ENCODE peak calls at places on chromosome X, in ten cellular contexts. One of them, this sample, is unnamed.

GRCh38 chrX:109266034-109266433 is 215.9 kb downstream of the GUCY2F start:
- DNase-seq in AG04450: no peak
- DNase-seq in adrenal gland: no peak
- DNase-seq in ovary: no peak
- DNase-seq in SK-N-SH: no peak
- DNase-seq in mammary epithelial cell: no peak
- DNase-seq in Panc1: no peak
- DNase-seq in CD4-positive, alpha-beta T cell: no peak
- DNase-seq in cardiac muscle cell: no peak
- DNase-seq in psoas muscle: no peak
- DNase-seq in this sample: no peak

GRCh38 chrX:135985123-135985973 is at the start of gene SLC9A6:
- DNase-seq in mammary epithelial cell: peak
- DNase-seq in SK-N-SH: peak
- DNase-seq in CD4-positive, alpha-beta T cell: peak
- DNase-seq in Panc1: no peak
- DNase-seq in psoas muscle: peak
- DNase-seq in ovary: peak
- DNase-seq in cardiac muscle cell: peak
- DNase-seq in adrenal gland: peak
- DNase-seq in AG04450: no peak
- DNase-seq in this sample: peak

GRCh38 chrX:44343412-44343942 is at the start of gene EFHC2:
- DNase-seq in psoas muscle: peak
- DNase-seq in adrenal gland: peak
- DNase-seq in mammary epithelial cell: no peak
- DNase-seq in SK-N-SH: peak
- DNase-seq in ovary: peak
- DNase-seq in CD4-positive, alpha-beta T cell: peak
- DNase-seq in AG04450: no peak
- DNase-seq in Panc1: no peak
- DNase-seq in cardiac muscle cell: peak
- DNase-seq in this sample: peak

GRCh38 chrX:148501121-148502066 is 977 bp downstream of the AFF2 start:
- DNase-seq in Panc1: no peak
- DNase-seq in SK-N-SH: peak
- DNase-seq in mammary epithelial cell: peak
- DNase-seq in adrenal gland: no peak
- DNase-seq in psoas muscle: peak
- DNase-seq in AG04450: no peak
- DNase-seq in CD4-positive, alpha-beta T cell: no peak
- DNase-seq in ovary: peak
- DNase-seq in cardiac muscle cell: peak
- DNase-seq in this sample: no peak

GRCh38 chrX:43589735-43590515 is 66.2 kb upstream of the MAOA start:
- DNase-seq in cardiac muscle cell: no peak
- DNase-seq in AG04450: no peak
- DNase-seq in SK-N-SH: no peak
- DNase-seq in mammary epithelial cell: peak
- DNase-seq in Panc1: no peak
- DNase-seq in adrenal gland: no peak
- DNase-seq in psoas muscle: no peak
- DNase-seq in CD4-positive, alpha-beta T cell: no peak
- DNase-seq in ovary: no peak
- DNase-seq in this sample: no peak

GRCh38 chrX:67545772-67546495 is 2.1 kb downstream of the AR start:
- DNase-seq in mammary epithelial cell: no peak
- DNase-seq in adrenal gland: peak
- DNase-seq in CD4-positive, alpha-beta T cell: no peak
- DNase-seq in psoas muscle: peak
- DNase-seq in SK-N-SH: peak
- DNase-seq in Panc1: no peak
- DNase-seq in AG04450: no peak
- DNase-seq in ovary: peak
- DNase-seq in cardiac muscle cell: peak
- DNase-seq in this sample: peak

GRCh38 chrX:7927259-7928167 is at the start of gene PNPLA4:
- DNase-seq in psoas muscle: peak
- DNase-seq in ovary: peak
- DNase-seq in cardiac muscle cell: peak
- DNase-seq in Panc1: no peak
- DNase-seq in AG04450: no peak
- DNase-seq in mammary epithelial cell: peak
- DNase-seq in CD4-positive, alpha-beta T cell: peak
- DNase-seq in SK-N-SH: peak
- DNase-seq in adrenal gland: peak
- DNase-seq in this sample: peak

GRCh38 chrX:120365320-120365719 is 3.4 kb downstream of the ATP1B4 start:
- DNase-seq in adrenal gland: peak
- DNase-seq in cardiac muscle cell: peak
- DNase-seq in SK-N-SH: peak
- DNase-seq in ovary: peak
- DNase-seq in Panc1: no peak
- DNase-seq in mammary epithelial cell: no peak
- DNase-seq in CD4-positive, alpha-beta T cell: peak
- DNase-seq in AG04450: no peak
- DNase-seq in psoas muscle: peak
- DNase-seq in this sample: peak

GRCh38 chrX:17007134-17007768 is 60.8 kb downstream of the REPS2 start:
- DNase-seq in SK-N-SH: peak
- DNase-seq in adrenal gland: peak
- DNase-seq in ovary: no peak
- DNase-seq in Panc1: no peak
- DNase-seq in psoas muscle: no peak
- DNase-seq in mammary epithelial cell: peak
- DNase-seq in CD4-positive, alpha-beta T cell: no peak
- DNase-seq in AG04450: no peak
- DNase-seq in cardiac muscle cell: peak
- DNase-seq in this sample: no peak

GRCh38 chrX:39559229-39559628 is 538.5 kb downstream of the BCOR start:
- DNase-seq in CD4-positive, alpha-beta T cell: no peak
- DNase-seq in cardiac muscle cell: no peak
- DNase-seq in mammary epithelial cell: peak
- DNase-seq in adrenal gland: no peak
- DNase-seq in psoas muscle: no peak
- DNase-seq in Panc1: no peak
- DNase-seq in ovary: no peak
- DNase-seq in AG04450: no peak
- DNase-seq in SK-N-SH: no peak
- DNase-seq in this sample: no peak

GRCh38 chrX:116276191-116276700 is 105.7 kb downstream of the AGTR2 start:
- DNase-seq in Panc1: no peak
- DNase-seq in cardiac muscle cell: no peak
- DNase-seq in mammary epithelial cell: no peak
- DNase-seq in CD4-positive, alpha-beta T cell: no peak
- DNase-seq in psoas muscle: no peak
- DNase-seq in ovary: no peak
- DNase-seq in adrenal gland: no peak
- DNase-seq in SK-N-SH: no peak
- DNase-seq in AG04450: no peak
- DNase-seq in this sample: no peak

GRCh38 chrX:68895339-68896250 is 66.8 kb downstream of the EFNB1 start:
- DNase-seq in Panc1: no peak
- DNase-seq in cardiac muscle cell: peak
- DNase-seq in psoas muscle: peak
- DNase-seq in adrenal gland: peak
- DNase-seq in SK-N-SH: peak
- DNase-seq in AG04450: peak
- DNase-seq in CD4-positive, alpha-beta T cell: no peak
- DNase-seq in mammary epithelial cell: peak
- DNase-seq in ovary: peak
- DNase-seq in this sample: peak

GRCh38 chrX:69503835-69504625 is at the start of gene NALF2:
- DNase-seq in CD4-positive, alpha-beta T cell: no peak
- DNase-seq in ovary: peak
- DNase-seq in AG04450: no peak
- DNase-seq in SK-N-SH: peak
- DNase-seq in adrenal gland: peak
- DNase-seq in Panc1: no peak
- DNase-seq in psoas muscle: peak
- DNase-seq in mammary epithelial cell: peak
- DNase-seq in cardiac muscle cell: peak
- DNase-seq in this sample: no peak

DNA sequence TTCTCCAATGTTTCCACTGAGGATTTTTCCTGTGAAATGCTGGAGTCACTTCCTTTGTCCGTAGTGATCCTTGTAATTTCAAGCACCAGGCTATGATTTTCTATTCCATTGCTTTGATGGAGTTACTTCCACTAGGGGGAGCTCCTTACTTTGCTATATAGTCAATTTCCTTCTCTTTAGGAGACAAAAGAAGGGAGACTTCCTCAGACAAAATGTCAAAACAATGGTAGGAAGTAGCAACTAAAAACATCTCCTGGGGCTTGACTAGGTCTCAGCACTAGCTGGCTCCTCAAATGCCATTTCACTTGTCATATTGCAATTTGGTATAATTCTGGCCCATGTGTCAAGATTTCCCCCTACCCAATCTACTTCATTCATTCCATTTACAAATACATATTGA is 24.1 kb downstream of the ZCCHC12 start:
- DNase-seq in cardiac muscle cell: peak
- DNase-seq in AG04450: no peak
- DNase-seq in SK-N-SH: peak
- DNase-seq in mammary epithelial cell: peak
- DNase-seq in Panc1: peak
- DNase-seq in psoas muscle: no peak
- DNase-seq in CD4-positive, alpha-beta T cell: no peak
- DNase-seq in adrenal gland: no peak
- DNase-seq in ovary: no peak
- DNase-seq in this sample: no peak
- H3K27ac ChIP-seq in cardiac muscle cell: no peak
- H3K27ac ChIP-seq in AG04450: no peak
- H3K27ac ChIP-seq in SK-N-SH: no peak
- H3K27ac ChIP-seq in mammary epithelial cell: no peak
- H3K27ac ChIP-seq in Panc1: no peak
- H3K27ac ChIP-seq in psoas muscle: no peak
- H3K27ac ChIP-seq in CD4-positive, alpha-beta T cell: no peak
- H3K27ac ChIP-seq in adrenal gland: no peak
- H3K27ac ChIP-seq in ovary: no peak
- H3K27ac ChIP-seq in this sample: no peak

GRCh38 chrX:13485167-13485566 is 84.2 kb upstream of the EGFL6 start:
- DNase-seq in Panc1: no peak
- DNase-seq in adrenal gland: no peak
- DNase-seq in CD4-positive, alpha-beta T cell: no peak
- DNase-seq in psoas muscle: no peak
- DNase-seq in AG04450: no peak
- DNase-seq in cardiac muscle cell: no peak
- DNase-seq in SK-N-SH: no peak
- DNase-seq in ovary: no peak
- DNase-seq in mammary epithelial cell: peak
- DNase-seq in this sample: no peak
- H3K27ac ChIP-seq in Panc1: peak
- H3K27ac ChIP-seq in adrenal gland: no peak
- H3K27ac ChIP-seq in CD4-positive, alpha-beta T cell: no peak
- H3K27ac ChIP-seq in psoas muscle: no peak
- H3K27ac ChIP-seq in AG04450: no peak
- H3K27ac ChIP-seq in cardiac muscle cell: no peak
- H3K27ac ChIP-seq in SK-N-SH: no peak
- H3K27ac ChIP-seq in ovary: no peak
- H3K27ac ChIP-seq in mammary epithelial cell: no peak
- H3K27ac ChIP-seq in this sample: no peak

GRCh38 chrX:1387141-1387776 is 4.7 kb downstream of the SLC25A6 start:
- DNase-seq in ovary: no peak
- DNase-seq in mammary epithelial cell: no peak
- DNase-seq in AG04450: no peak
- DNase-seq in cardiac muscle cell: no peak
- DNase-seq in CD4-positive, alpha-beta T cell: no peak
- DNase-seq in adrenal gland: no peak
- DNase-seq in SK-N-SH: peak
- DNase-seq in Panc1: no peak
- DNase-seq in psoas muscle: peak
- DNase-seq in this sample: peak

GRCh38 chrX:1386338-1387127 is 5.4 kb downstream of the SLC25A6 start:
- DNase-seq in CD4-positive, alpha-beta T cell: no peak
- DNase-seq in adrenal gland: no peak
- DNase-seq in psoas muscle: no peak
- DNase-seq in mammary epithelial cell: no peak
- DNase-seq in SK-N-SH: peak
- DNase-seq in ovary: no peak
- DNase-seq in AG04450: no peak
- DNase-seq in cardiac muscle cell: no peak
- DNase-seq in Panc1: no peak
- DNase-seq in this sample: peak

GRCh38 chrX:1389993-1390285 is 2.0 kb downstream of the SLC25A6 start:
- DNase-seq in adrenal gland: no peak
- DNase-seq in CD4-positive, alpha-beta T cell: no peak
- DNase-seq in mammary epithelial cell: no peak
- DNase-seq in psoas muscle: no peak
- DNase-seq in SK-N-SH: no peak
- DNase-seq in AG04450: no peak
- DNase-seq in Panc1: no peak
- DNase-seq in cardiac muscle cell: no peak
- DNase-seq in ovary: no peak
- DNase-seq in this sample: no peak

GRCh38 chrX:1389181-1389992 is 2.5 kb downstream of the SLC25A6 start:
- DNase-seq in AG04450: no peak
- DNase-seq in CD4-positive, alpha-beta T cell: no peak
- DNase-seq in mammary epithelial cell: no peak
- DNase-seq in cardiac muscle cell: no peak
- DNase-seq in SK-N-SH: no peak
- DNase-seq in ovary: no peak
- DNase-seq in Panc1: no peak
- DNase-seq in psoas muscle: peak
- DNase-seq in adrenal gland: peak
- DNase-seq in this sample: peak

DNA sequence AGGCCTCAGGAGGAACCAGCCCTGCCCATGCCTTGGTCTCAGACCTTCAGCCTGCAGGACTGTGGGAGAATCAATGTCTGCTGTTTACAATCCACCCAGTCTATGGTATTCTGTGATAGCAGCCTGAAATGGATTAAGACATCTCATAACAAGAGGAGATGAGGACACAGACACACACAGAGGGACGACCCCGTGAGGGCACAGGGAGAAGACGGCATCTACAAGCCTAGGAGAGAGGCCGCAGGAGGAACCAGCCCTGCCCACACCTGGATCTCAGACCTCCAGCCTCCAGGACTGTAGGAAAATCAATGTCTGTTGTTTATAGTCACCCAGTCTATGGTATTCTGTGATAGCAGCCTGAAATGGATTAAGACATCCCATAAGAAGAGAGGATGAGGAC is 3.3 kb downstream of the SLC25A6 start:
- DNase-seq in Panc1: no peak
- DNase-seq in ovary: no peak
- DNase-seq in CD4-positive, alpha-beta T cell: no peak
- DNase-seq in SK-N-SH: no peak
- DNase-seq in AG04450: no peak
- DNase-seq in psoas muscle: no peak
- DNase-seq in cardiac muscle cell: no peak
- DNase-seq in mammary epithelial cell: no peak
- DNase-seq in adrenal gland: no peak
- DNase-seq in this sample: no peak
- H3K27ac ChIP-seq in Panc1: no peak
- H3K27ac ChIP-seq in ovary: no peak
- H3K27ac ChIP-seq in CD4-positive, alpha-beta T cell: no peak
- H3K27ac ChIP-seq in SK-N-SH: no peak
- H3K27ac ChIP-seq in AG04450: no peak
- H3K27ac ChIP-seq in psoas muscle: no peak
- H3K27ac ChIP-seq in cardiac muscle cell: no peak
- H3K27ac ChIP-seq in mammary epithelial cell: no peak
- H3K27ac ChIP-seq in adrenal gland: no peak
- H3K27ac ChIP-seq in this sample: no peak

GRCh38 chrX:150223176-150224015 is 139.7 kb upstream of the MAMLD1 start:
- DNase-seq in adrenal gland: no peak
- DNase-seq in ovary: no peak
- DNase-seq in psoas muscle: no peak
- DNase-seq in CD4-positive, alpha-beta T cell: no peak
- DNase-seq in mammary epithelial cell: no peak
- DNase-seq in Panc1: no peak
- DNase-seq in SK-N-SH: no peak
- DNase-seq in AG04450: no peak
- DNase-seq in cardiac muscle cell: no peak
- DNase-seq in this sample: no peak
- H3K27ac ChIP-seq in adrenal gland: no peak
- H3K27ac ChIP-seq in ovary: no peak
- H3K27ac ChIP-seq in psoas muscle: no peak
- H3K27ac ChIP-seq in CD4-positive, alpha-beta T cell: no peak
- H3K27ac ChIP-seq in mammary epithelial cell: no peak
- H3K27ac ChIP-seq in Panc1: no peak
- H3K27ac ChIP-seq in SK-N-SH: no peak
- H3K27ac ChIP-seq in AG04450: no peak
- H3K27ac ChIP-seq in cardiac muscle cell: no peak
- H3K27ac ChIP-seq in this sample: no peak